ENCODE peak calls at places on chromosomes 11 and 22, in five cellular contexts. H is tibial artery, M is stomach, A is mammary epithelial cell, Y is heart left ventricle. G is an unnamed sample.
A peak's percentile ranks its signal among the peaks of the same experiment; 100 is the strongest.

GRCh38 chr11:33444835-33445594 is 187.8 kb downstream of the HIPK3 start:
- DNase-seq in H (no peak), M (no peak), A (no peak), Y (no peak), G (no peak)

GRCh38 chr22:36363378-36363931 is 24.3 kb downstream of the MYH9 start:
- DNase-seq in H (no peak), M (peak; percentile 65), A (no peak), Y (no peak), G (no peak)

GRCh38 chr11:117621226-117621625 is 175.8 kb downstream of the DSCAML1 start:
- DNase-seq in H (no peak), M (no peak), A (no peak), Y (no peak), G (no peak)

GRCh38 chr11:8717876-8718753 is 35.5 kb downstream of the RPL27A start:
- DNase-seq in H (peak; percentile 86), M (peak; percentile 70), A (peak; percentile 33), Y (peak; percentile 36), G (peak; percentile 76)

GRCh38 chr22:41526802-41527799 is 17.2 kb downstream of the POLR3H start:
- DNase-seq in H (no peak), M (peak; percentile 65), A (no peak), Y (no peak), G (no peak)

GRCh38 chr11:64241175-64241429 is 207 bp downstream of the FKBP2 start:
- DNase-seq in H (no peak), M (no peak), A (peak; percentile 99), Y (no peak), G (no peak)

GRCh38 chr22:30855266-30855665 is 113.3 kb downstream of the MORC2 start:
- DNase-seq in H (peak; percentile 29), M (peak; percentile 7), A (no peak), Y (no peak), G (no peak)

GRCh38 chr11:116808262-116809175 is 14.6 kb downstream of the APOA4 start:
- DNase-seq in H (no peak), M (peak; percentile 81), A (peak; percentile 46), Y (no peak), G (peak; percentile 73)

GRCh38 chr11:60988658-60989057 is 17.2 kb downstream of the CD6 start:
- DNase-seq in H (no peak), M (no peak), A (no peak), Y (no peak), G (no peak)

GRCh38 chr22:46419754-46420571 is 84.4 kb downstream of the TRMU start:
- DNase-seq in H (no peak), M (no peak), A (no peak), Y (no peak), G (no peak)

GRCh38 chr11:6746086-6746618 is 25.6 kb downstream of the OR2AG2 start:
- DNase-seq in H (no peak), M (peak; percentile 28), A (no peak), Y (peak; percentile 23), G (no peak)

GRCh38 chr22:46678785-46679700 is 58.9 kb downstream of the GRAMD4 start:
- DNase-seq in H (no peak), M (no peak), A (no peak), Y (no peak), G (peak; percentile 73)

GRCh38 chr11:103920933-103921332 is 115.5 kb upstream of the DDI1 start:
- DNase-seq in H (no peak), M (no peak), A (no peak), Y (no peak), G (no peak)

GRCh38 chr22:25744694-25745093 is 2.7 kb downstream of the MYO18B start:
- DNase-seq in H (no peak), M (no peak), A (no peak), Y (no peak), G (no peak)

GRCh38 chr11:3153291-3153861 is 11.7 kb downstream of the OSBPL5 start:
- DNase-seq in H (peak; percentile 94), M (no peak), A (no peak), Y (peak; percentile 74), G (peak; percentile 33)

DNA sequence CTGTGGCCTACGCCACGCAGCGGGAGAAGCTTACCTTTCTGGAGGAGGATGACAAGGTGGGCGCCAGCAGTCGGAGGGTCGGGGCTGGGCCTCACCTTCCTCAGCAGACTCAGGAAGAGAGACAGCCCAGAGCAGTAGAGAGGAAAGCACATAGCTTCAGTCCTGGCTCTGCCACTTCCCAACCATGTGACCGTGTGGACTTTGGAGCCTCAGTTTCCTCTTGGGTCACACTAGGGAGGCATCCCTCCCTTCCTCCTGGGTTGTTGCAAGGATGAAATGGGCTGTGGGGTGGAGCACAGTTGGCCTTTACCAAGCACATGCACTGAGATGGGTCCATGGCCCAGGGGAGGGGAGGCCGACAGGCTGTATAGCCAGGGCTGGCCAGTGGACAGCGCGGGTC is 12.9 kb downstream of the DPP3 start:
- DNase-seq in H (no peak), M (no peak), A (no peak), Y (no peak), G (no peak)
- H3K36me3 ChIP-seq in H (peaks cover 19% of the 10 kb centered on the region), M (peaks cover 98% of the 10 kb centered on the region), A (peaks cover 16% of the 10 kb centered on the region), Y (no peaks in the 10 kb centered on the region), G (peaks cover 9% of the 10 kb centered on the region)

DNA sequence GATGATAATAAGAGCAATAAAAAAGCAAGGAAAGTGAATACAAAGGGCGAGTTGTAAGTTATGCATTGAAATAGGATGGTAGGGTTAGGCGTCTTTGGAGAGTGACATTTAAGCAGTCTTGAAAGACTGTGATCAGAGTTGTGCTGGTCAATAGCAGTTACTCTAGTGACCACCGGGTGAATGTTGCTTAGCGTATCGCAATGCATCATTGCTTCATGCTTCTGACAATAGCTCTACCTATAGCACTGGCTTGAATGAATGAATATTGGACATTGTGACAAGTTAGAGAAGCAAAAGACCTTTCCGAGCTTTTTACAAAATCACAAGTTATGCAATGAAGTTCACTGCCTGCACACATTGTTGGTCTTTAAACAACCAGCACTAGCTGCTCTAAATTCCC is 7.7 kb upstream of the OR8B12 start:
- DNase-seq in H (no peak), M (no peak), A (no peak), Y (no peak), G (no peak)
- TF ChIP-seq CTCF in H (no peak), M (no peak), A (no peak), Y (no peak), G (no peak)

DNA sequence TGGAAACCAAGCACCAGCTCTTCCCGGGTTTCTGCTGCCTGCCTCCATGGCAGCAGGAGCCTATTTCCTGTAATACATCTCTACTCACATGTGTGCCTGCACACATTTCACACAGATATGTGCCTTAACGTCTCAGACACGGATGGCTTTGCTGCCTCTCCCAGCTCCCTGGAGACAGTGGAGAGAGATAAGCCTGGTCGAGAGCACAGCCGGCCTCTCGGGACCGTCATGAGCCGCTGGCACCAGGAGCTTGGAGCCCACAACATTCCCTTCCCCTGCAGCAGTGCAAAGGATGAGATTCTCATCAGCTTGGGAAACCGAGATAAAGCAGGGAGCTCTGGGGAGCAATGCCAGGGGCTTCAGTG is 587.7 kb downstream of the BRD1 start:
- DNase-seq in H (peak; percentile 37), M (no peak), A (no peak), Y (no peak), G (no peak)
- H3K36me3 ChIP-seq in H (no peaks in the 10 kb centered on the region), M (no peaks in the 10 kb centered on the region), A (no peaks in the 10 kb centered on the region), Y (no peaks in the 10 kb centered on the region), G (no peaks in the 10 kb centered on the region)

DNA sequence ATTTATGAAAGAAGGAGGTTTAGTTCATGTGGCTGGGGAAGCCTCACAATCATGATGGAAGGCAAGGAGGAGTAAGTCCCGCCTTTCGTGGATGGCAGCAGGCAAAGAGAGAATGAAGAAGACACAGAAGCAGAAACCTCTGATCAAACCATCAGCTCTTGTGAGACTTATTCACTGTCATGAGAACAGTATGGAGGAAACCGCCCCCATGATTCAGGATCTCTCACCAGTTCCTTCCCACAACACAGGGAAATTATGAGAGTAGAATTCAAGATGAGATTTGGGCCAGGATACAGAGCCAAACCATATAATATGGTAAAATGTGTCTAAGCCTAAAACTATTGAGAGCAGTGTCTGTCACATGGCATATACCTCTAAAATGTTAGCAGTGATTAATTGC is 503.8 kb upstream of the CCDC179 start:
- DNase-seq in H (no peak), M (no peak), A (peak; percentile 61), Y (no peak), G (no peak)
- TF ChIP-seq CTCF in H (no peak), M (no peak), A (no peak), Y (no peak), G (no peak)

GRCh38 chr11:65401803-65402248 is 15.4 kb downstream of the FRMD8 start:
- DNase-seq in H (no peak), M (no peak), A (no peak), Y (no peak), G (no peak)
- H3K36me3 ChIP-seq in H (peaks cover 34% of the 10 kb centered on the region), M (peaks cover 96% of the 10 kb centered on the region), A (peaks cover 13% of the 10 kb centered on the region), Y (peaks cover 23% of the 10 kb centered on the region), G (peaks cover 27% of the 10 kb centered on the region)

DNA sequence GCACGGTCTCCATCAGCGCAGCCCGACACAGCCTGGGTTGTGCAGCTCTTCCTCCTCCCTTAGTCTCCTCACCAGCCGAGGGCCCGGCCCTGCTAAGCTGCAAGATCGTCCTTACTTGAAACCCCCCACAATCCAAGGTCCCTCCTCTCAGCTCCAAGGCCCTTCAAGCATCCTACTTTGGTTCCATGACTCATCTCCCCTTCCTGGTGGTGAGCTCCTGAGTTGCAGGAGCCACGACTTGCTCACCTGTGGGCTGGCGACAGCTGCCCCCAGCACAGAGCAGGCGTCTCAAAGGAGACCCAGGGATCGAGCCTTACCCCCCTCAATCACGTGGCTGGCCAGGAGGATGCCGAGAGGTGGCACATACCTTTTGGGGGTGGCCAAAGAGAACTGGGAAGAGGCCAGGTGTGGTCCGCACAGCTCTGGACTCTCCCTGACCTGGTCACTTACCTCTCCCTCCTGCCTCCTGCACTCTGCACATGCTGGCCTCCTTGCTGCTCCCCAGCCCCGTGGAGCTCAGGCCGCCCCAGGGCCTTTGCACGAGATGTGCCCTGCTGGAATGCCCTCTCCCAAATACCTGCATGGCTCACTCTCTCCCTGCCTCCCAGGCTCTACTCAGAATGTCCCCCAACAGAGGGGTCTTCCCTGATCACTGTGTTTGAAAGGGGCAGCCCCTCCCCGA is 35.2 kb upstream of the FADD start:
- DNase-seq in H (no peak), M (no peak), A (no peak), Y (no peak), G (no peak)
- TF ChIP-seq CTCF in H (no peak), M (no peak), A (no peak), Y (no peak), G (no peak)

GRCh38 chr11:95279921-95280861 is 49.2 kb upstream of the SESN3 start:
- DNase-seq in H (peak; percentile 73), M (no peak), A (peak; percentile 75), Y (no peak), G (no peak)

GRCh38 chr11:95283146-95283545 is 52.1 kb upstream of the SESN3 start:
- DNase-seq in H (no peak), M (no peak), A (no peak), Y (no peak), G (no peak)

GRCh38 chr11:95284057-95285052 is 53.4 kb upstream of the SESN3 start:
- DNase-seq in H (no peak), M (no peak), A (peak; percentile 36), Y (no peak), G (no peak)

GRCh38 chr11:95283653-95284052 is 52.7 kb upstream of the SESN3 start:
- DNase-seq in H (no peak), M (no peak), A (no peak), Y (no peak), G (no peak)

GRCh38 chr11:95282337-95282751 is 51.3 kb upstream of the SESN3 start:
- DNase-seq in H (no peak), M (no peak), A (no peak), Y (no peak), G (no peak)
- H3K36me3 ChIP-seq in H (no peaks in the 10 kb centered on the region), M (no peaks in the 10 kb centered on the region), A (no peaks in the 10 kb centered on the region), Y (no peaks in the 10 kb centered on the region), G (no peaks in the 10 kb centered on the region)